ENCODE peak calls at places on chromosomes 6 and 20, in four cellular contexts. J is T-helper 17 cell; X is CD8-positive, alpha-beta memory T cell; K is lung. H is an unnamed sample.
A peak's percentile ranks its signal among the peaks of the same experiment; 100 is the strongest.

GRCh38 chr6:75850026-75850385 is 101.0 kb downstream of the MYO6 start:
- DNase-seq in J (no peak), X (no peak), K (no peak), H (no peak)

GRCh38 chr6:141326426-141326825 is 806.3 kb upstream of the GJE1 start:
- DNase-seq in J (no peak), X (peak; percentile 4), K (no peak), H (no peak)

GRCh38 chr6:127968394-127968793 is 67.5 kb upstream of the THEMIS start:
- DNase-seq in J (no peak), X (no peak), K (no peak), H (no peak)

GRCh38 chr6:14228571-14228970 is 111.0 kb downstream of the CD83 start:
- DNase-seq in J (no peak), X (peak; percentile 21), K (no peak), H (no peak)

GRCh38 chr6:31837612-31838553 is 10.3 kb downstream of the HSPA1B start:
- DNase-seq in J (no peak), X (no peak), K (no peak), H (no peak)

GRCh38 chr6:88008821-88009220 is 38.8 kb upstream of the SPACA1 start:
- DNase-seq in J (no peak), X (no peak), K (no peak), H (no peak)

GRCh38 chr6:43793875-43794242 is 23.8 kb downstream of the VEGFA start:
- DNase-seq in J (no peak), X (no peak), K (no peak), H (no peak)

GRCh38 chr6:25222006-25222715 is 57.0 kb upstream of the CARMIL1 start:
- DNase-seq in J (no peak), X (no peak), K (no peak), H (no peak)

GRCh38 chr6:90406142-90406794 is 109.6 kb upstream of the BACH2 start:
- DNase-seq in J (no peak), X (no peak), K (no peak), H (no peak)

GRCh38 chr20:53735536-53736050 is 142.0 kb upstream of the ZNF217 start:
- DNase-seq in J (no peak), X (no peak), K (no peak), H (no peak)

GRCh38 chr6:20915626-20916025 is 381.4 kb downstream of the CDKAL1 start:
- DNase-seq in J (no peak), X (no peak), K (no peak), H (no peak)

GRCh38 chr6:110563711-110564110 is 87.3 kb upstream of the SLC22A16 start:
- DNase-seq in J (no peak), X (no peak), K (no peak), H (no peak)

DNA sequence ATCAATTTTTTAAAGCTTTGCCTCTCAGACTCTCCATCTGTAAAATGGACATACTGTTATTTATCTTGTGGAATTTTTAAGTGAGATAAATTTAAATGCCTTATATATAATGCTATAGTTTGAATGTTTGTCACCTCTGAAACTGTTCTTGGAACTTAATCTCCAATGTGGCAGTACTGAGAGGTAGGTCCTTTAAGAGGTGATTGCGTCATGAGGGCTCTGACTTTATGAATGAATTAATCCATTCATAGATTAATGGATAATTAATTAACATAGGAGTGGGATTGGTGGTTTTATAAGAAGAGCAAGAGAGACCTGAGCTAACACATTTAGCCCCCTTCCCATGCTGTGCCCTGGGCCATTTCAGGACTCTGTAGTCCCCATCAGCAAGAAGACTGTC is 326.3 kb upstream of the TSHZ2 start:
- DNase-seq in J (no peak), X (no peak), K (no peak), H (no peak)
- H3K9me3 ChIP-seq in J (no peaks in the 10 kb centered on the region), X (no peaks in the 10 kb centered on the region), K (no peaks in the 10 kb centered on the region), H (no peaks in the 10 kb centered on the region)

DNA sequence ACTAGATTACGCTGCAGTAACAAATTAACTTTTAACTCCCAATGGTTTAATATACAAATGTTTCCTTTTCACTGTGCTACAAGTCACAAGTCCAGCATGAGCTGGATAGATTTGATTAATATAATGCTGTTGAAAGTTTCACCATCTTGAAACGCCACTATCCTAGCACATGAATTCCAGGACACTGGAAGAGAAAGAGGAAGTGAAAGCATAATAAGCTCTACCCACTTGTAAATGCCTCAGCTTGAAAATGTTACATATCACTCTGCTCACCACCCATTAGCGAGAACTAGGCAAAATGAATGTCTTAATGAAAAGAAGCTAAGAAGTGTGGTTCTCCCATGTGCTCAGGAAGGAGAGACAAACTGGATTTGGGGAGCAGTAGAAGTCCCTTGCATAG is 46.9 kb downstream of the PCSK2 start:
- DNase-seq in J (no peak), X (no peak), K (no peak), H (no peak)
- H3K9me3 ChIP-seq in J (no peaks in the 10 kb centered on the region), X (no peaks in the 10 kb centered on the region), K (peaks cover 3% of the 10 kb centered on the region), H (no peaks in the 10 kb centered on the region)

GRCh38 chr6:170091000-170091638 is 199.8 kb downstream of the DLL1 start:
- DNase-seq in J (no peak), X (no peak), K (no peak), H (no peak)
- H3K9me3 ChIP-seq in J (no peaks in the 10 kb centered on the region), X (no peaks in the 10 kb centered on the region), K (peaks cover 2% of the 10 kb centered on the region), H (no peaks in the 10 kb centered on the region)

DNA sequence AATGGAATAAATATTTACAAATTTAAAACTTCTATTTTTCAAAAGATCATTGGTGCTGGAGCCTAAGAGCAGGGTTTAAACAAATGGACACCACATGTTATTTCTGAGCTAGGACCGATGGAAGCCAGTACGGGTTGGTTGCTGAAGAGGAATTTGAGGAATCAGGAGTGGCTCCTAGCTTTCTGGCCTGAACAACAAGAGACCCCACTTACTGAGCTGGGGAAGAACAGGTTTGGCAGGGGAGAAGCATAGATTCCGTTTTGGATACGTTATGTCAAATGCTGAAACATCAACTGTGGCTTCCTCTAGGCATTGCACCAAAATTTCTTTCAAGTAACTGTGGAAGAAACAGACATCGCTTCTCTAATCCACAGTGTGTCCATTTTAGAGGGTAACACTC is 6.7 kb downstream of the WDR27 start:
- DNase-seq in J (no peak), X (no peak), K (no peak), H (no peak)
- H3K9me3 ChIP-seq in J (no peaks in the 10 kb centered on the region), X (peaks cover 4% of the 10 kb centered on the region), K (no peaks in the 10 kb centered on the region), H (no peaks in the 10 kb centered on the region)

DNA sequence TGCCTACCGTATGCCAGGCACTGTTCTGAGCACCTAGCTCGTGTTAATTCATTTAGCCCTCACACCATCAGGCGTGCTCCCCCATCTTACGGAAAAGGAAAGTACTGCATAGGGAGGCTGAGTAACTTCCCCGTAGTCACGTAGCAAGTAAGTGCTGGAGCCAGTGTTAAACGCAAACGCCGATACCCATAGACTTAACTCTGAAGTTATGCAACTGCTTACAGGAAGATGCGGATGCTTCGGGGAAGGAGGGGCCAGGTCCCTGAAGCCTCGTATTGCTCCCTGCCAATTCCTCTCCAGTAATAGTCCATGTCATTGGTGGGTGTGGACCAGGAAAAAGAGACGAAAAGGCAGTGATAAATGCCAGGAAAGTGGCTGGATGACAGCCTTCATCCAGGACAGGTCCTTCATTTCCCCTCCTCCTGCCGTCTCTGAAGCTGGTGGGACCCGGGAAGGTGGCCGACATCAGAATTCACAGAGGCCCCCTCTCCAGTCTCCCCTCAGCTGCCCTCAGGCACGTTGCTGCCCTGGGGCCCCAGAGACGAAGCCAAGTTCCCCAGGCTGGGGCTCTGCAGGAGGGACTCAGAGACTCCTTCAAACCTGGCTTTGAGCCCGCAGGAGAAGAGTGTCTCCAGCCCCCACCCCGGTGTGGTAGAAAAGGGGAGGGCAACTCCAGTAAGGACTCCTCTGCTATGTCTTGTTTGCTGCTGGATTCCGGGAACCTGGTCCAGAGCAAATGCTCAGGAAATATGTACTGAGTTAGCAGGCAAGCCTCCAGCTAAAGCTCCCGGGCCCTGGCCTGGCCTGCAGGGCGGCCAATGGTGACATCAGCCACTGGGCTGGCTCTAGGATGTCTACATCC is 37.7 kb downstream of the RAB44 start:
- DNase-seq in J (no peak), X (no peak), K (peak; percentile 76), H (peak; percentile 98)
- H3K9me3 ChIP-seq in J (no peaks in the 10 kb centered on the region), X (no peaks in the 10 kb centered on the region), K (no peaks in the 10 kb centered on the region), H (no peaks in the 10 kb centered on the region)

GRCh38 chr20:16011061-16011460 is 562.2 kb downstream of the KIF16B start:
- DNase-seq in J (no peak), X (no peak), K (no peak), H (no peak)

GRCh38 chr20:16014436-16014835 is 558.8 kb downstream of the KIF16B start:
- DNase-seq in J (no peak), X (no peak), K (no peak), H (no peak)

GRCh38 chr20:16013631-16014030 is 559.6 kb downstream of the KIF16B start:
- DNase-seq in J (no peak), X (no peak), K (no peak), H (no peak)

GRCh38 chr20:16007978-16008377 is 565.3 kb downstream of the KIF16B start:
- DNase-seq in J (no peak), X (no peak), K (no peak), H (no peak)

DNA sequence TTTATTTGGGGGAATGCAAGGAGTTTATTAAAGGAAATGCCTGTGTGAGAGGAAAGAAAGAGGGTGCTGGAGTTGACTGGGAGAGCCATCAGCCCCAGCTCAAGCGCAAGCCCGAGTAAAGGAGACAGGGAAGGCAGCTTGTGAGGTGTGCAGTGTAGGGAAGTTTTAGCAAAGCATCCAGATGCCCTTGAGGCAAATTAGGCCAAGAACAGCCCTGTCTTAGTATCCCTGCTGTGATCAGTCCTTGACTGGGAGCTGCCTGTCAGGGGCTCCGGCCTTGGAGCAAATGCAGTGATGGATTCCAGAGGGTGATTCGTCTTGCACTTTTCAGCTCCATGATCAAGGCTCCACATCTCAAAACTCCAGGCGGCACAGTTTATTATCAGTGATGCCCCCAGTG is 561.7 kb downstream of the KIF16B start:
- DNase-seq in J (no peak), X (no peak), K (no peak), H (no peak)
- H3K9me3 ChIP-seq in J (no peaks in the 10 kb centered on the region), X (no peaks in the 10 kb centered on the region), K (no peaks in the 10 kb centered on the region), H (no peaks in the 10 kb centered on the region)

GRCh38 chr6:307874-308273 is 15.6 kb downstream of the DUSP22 start:
- DNase-seq in J (no peak), X (no peak), K (no peak), H (no peak)

GRCh38 chr6:306641-307061 is 14.4 kb downstream of the DUSP22 start:
- DNase-seq in J (no peak), X (no peak), K (no peak), H (no peak)

GRCh38 chr6:308768-309167 is 16.5 kb downstream of the DUSP22 start:
- DNase-seq in J (no peak), X (no peak), K (no peak), H (no peak)

GRCh38 chr6:308307-308706 is 16.0 kb downstream of the DUSP22 start:
- DNase-seq in J (no peak), X (no peak), K (no peak), H (no peak)

DNA sequence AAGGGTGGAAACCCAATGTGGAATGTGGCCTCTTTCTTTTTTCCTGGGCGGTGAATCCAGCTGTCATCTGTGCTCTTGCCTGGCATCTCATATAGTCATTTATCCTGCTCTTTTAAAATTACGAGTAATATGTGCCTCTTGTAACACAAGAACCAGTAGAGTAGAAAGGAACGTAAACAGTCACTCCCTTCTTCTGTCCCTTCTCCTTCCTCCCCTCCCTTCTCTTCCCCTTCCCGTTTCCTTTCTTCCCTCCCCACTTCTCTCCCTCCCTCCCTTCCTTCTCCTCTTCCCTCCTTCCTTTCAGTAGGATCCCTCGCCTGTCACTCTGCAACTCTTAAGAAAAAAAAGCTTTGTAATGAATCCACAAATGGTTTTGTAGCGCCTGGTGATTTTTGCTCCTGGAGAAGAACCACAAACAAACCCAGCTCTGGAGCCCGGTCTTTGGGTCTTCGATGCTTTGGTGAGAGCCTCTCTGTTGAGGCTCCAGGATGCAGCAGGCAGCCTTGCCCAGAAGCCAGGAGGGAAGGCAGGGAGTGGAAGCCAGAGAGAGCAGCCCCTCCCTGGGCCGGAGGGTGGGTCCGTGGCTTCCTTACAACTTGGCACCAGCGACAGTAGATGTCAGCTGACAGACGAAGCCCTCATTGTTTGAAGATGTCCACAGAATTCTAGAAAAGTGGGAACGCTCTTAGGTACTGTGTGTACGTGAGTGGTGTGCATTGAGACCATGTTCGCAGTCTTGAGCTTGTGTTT is 15.0 kb downstream of the DUSP22 start:
- DNase-seq in J (no peak), X (no peak), K (no peak), H (no peak)
- H3K9me3 ChIP-seq in J (no peaks in the 10 kb centered on the region), X (no peaks in the 10 kb centered on the region), K (peaks cover 4% of the 10 kb centered on the region), H (no peaks in the 10 kb centered on the region)

GRCh38 chr6:30282522-30282921 is 44.2 kb upstream of the TRIM39 start:
- DNase-seq in J (no peak), X (no peak), K (no peak), H (no peak)
- H3K9me3 ChIP-seq in J (peaks cover 28% of the 10 kb centered on the region), X (peaks cover 50% of the 10 kb centered on the region), K (peaks cover 22% of the 10 kb centered on the region), H (peaks cover 70% of the 10 kb centered on the region)

H was measured in vagina.